ENCODE peak calls at places on chromosomes 12 and 14, in eight cellular contexts. B is heart left ventricle; P is neural crest cell; L is effector memory CD8-positive, alpha-beta T cell; Q is iPS-NIHi11; V is GM12891; D is AG08396; U is activated naive CD8-positive, alpha-beta T cell treated with anti-CD3 and anti-CD28 coated beads, Interleukin-2, amount 50 U/mL, for 24 hours. I is an unnamed sample.

GRCh38 chr12:50530532-50530931 is 25.7 kb downstream of the DIP2B start:
- DNase-seq in V (no peak), D (no peak), Q (no peak), U (no peak), B (no peak), L (no peak), P (no peak), I (no peak)

GRCh38 chr12:34405286-34406227 is 383.3 kb downstream of the ALG10 start:
- DNase-seq in L (no peak), P (no peak), Q (peak), U (no peak), V (no peak), D (peak), B (peak), I (peak)

GRCh38 chr12:27653661-27654060 is 42.6 kb upstream of the REP15 start:
- DNase-seq in V (no peak), U (no peak), L (no peak), B (no peak), Q (no peak), D (no peak), P (no peak), I (no peak)

GRCh38 chr14:65958664-65959562 is 527.3 kb upstream of the CCDC196 start:
- DNase-seq in P (no peak), U (no peak), L (no peak), V (peak), B (no peak), Q (peak), D (peak), I (peak)

GRCh38 chr12:65955418-65955817 is 131.1 kb downstream of the HMGA2 start:
- DNase-seq in U (no peak), B (no peak), V (no peak), P (no peak), L (no peak), D (no peak), Q (no peak), I (no peak)

GRCh38 chr12:15823360-15824128 is 34.4 kb upstream of the EPS8 start:
- DNase-seq in B (no peak), V (no peak), Q (no peak), D (no peak), P (no peak), U (no peak), L (no peak), I (no peak)

GRCh38 chr12:105420659-105421240 is 90.3 kb downstream of the C12orf75 start:
- DNase-seq in D (peak), L (peak), B (peak), U (peak), P (peak), Q (peak), V (peak), I (peak)

GRCh38 chr12:131456301-131457027 is 254.4 kb upstream of the SFSWAP start:
- DNase-seq in L (no peak), P (no peak), D (no peak), B (no peak), V (no peak), Q (no peak), U (no peak), I (no peak)

GRCh38 chr14:95756127-95756526 is 42.2 kb upstream of the TCL1A start:
- DNase-seq in P (no peak), B (no peak), Q (no peak), U (no peak), L (no peak), V (no peak), D (no peak), I (no peak)

GRCh38 chr14:93056840-93057585 is 58.7 kb downstream of the ITPK1 start:
- DNase-seq in V (no peak), B (peak), Q (no peak), U (no peak), P (no peak), D (peak), L (no peak), I (no peak)

GRCh38 chr14:77253333-77254190 is 17.4 kb downstream of the NGB start:
- DNase-seq in B (no peak), P (no peak), L (no peak), U (no peak), Q (no peak), D (no peak), V (no peak), I (no peak)

GRCh38 chr12:42180990-42181611 is 36.4 kb upstream of the GXYLT1 start:
- DNase-seq in V (no peak), P (no peak), D (no peak), B (no peak), U (no peak), L (no peak), Q (peak), I (no peak)

GRCh38 chr14:35050652-35051051 is 4.6 kb downstream of the FAM177A1 start:
- DNase-seq in U (no peak), P (no peak), Q (no peak), B (peak), L (no peak), D (peak), V (no peak), I (no peak)

GRCh38 chr12:108589840-108590229 is 8.0 kb downstream of the TMEM119 start:
- DNase-seq in U (no peak), B (no peak), L (no peak), P (no peak), D (no peak), V (no peak), Q (no peak), I (no peak)

I was measured in GM13976.